ENCODE peak calls at places on chromosomes 7 and 10, in eight cellular contexts. M, J, V, H, K, R, W and A are unnamed samples.
A peak's percentile ranks its signal among the peaks of the same experiment; 100 is the strongest.

GRCh38 chr7:132815696-132816334 is 239.5 kb upstream of the PLXNA4 start:
- DNase-seq in M (no peak), J (no peak), V (no peak), H (no peak), K (no peak), R (no peak), W (no peak), A (no peak)

GRCh38 chr10:132497083-132497680 is 40.4 kb upstream of the INPP5A start:
- DNase-seq in M (peak; percentile 4), J (no peak), V (no peak), H (no peak), K (no peak), R (peak; percentile 59), W (peak; percentile 28), A (no peak)

GRCh38 chr10:3783313-3783689 is 1.7 kb downstream of the KLF6 start:
- DNase-seq in M (peak; percentile 73), J (peak; percentile 84), V (peak; percentile 76), H (peak; percentile 64), K (peak; percentile 89), R (peak; percentile 87), W (peak; percentile 69), A (peak; percentile 65)

GRCh38 chr7:101950450-101951119 is 133.2 kb downstream of the CUX1 start:
- DNase-seq in M (no peak), J (peak; percentile 63), V (no peak), H (no peak), K (peak; percentile 90), R (peak; percentile 48), W (no peak), A (no peak)

GRCh38 chr7:38368191-38368605 is 94.8 kb upstream of the TARP start:
- DNase-seq in M (peak; percentile 50), J (peak; percentile 86), V (peak; percentile 66), H (peak; percentile 76), K (peak; percentile 49), R (peak; percentile 66), W (peak; percentile 83), A (peak; percentile 59)

GRCh38 chr10:60732240-60733188 is 45.8 kb upstream of the CDK1 start:
- DNase-seq in M (peak; percentile 55), J (peak; percentile 12), V (peak; percentile 50), H (peak; percentile 37), K (no peak), R (peak; percentile 63), W (peak; percentile 55), A (no peak)

GRCh38 chr7:155000795-155001194 is 2.1 kb downstream of the PAXIP1 start:
- DNase-seq in M (peak; percentile 18), J (no peak), V (no peak), H (no peak), K (no peak), R (no peak), W (no peak), A (no peak)

GRCh38 chr10:128854965-128855364 is 612.1 kb upstream of the MGMT start:
- DNase-seq in M (peak; percentile 76), J (peak; percentile 31), V (no peak), H (peak; percentile 62), K (peak; percentile 8), R (peak; percentile 87), W (peak; percentile 81), A (peak; percentile 89)

GRCh38 chr10:42864575-42864974 is 82.0 kb downstream of the BMS1 start:
- DNase-seq in M (no peak), J (peak; percentile 28), V (no peak), H (no peak), K (peak; percentile 7), R (no peak), W (no peak), A (no peak)

GRCh38 chr7:28958235-28958945 is at the start of gene TRIL:
- DNase-seq in M (peak; percentile 64), J (peak; percentile 77), V (no peak), H (peak; percentile 69), K (peak; percentile 77), R (peak; percentile 92), W (peak; percentile 84), A (peak; percentile 90)

GRCh38 chr10:116272497-116273221 is at the start of gene GFRA1:
- DNase-seq in M (peak; percentile 19), J (peak; percentile 56), V (no peak), H (peak; percentile 55), K (peak; percentile 18), R (peak; percentile 74), W (no peak), A (no peak)

GRCh38 chr7:107996072-107996824 is 6.7 kb downstream of the LAMB1 start:
- DNase-seq in M (no peak), J (peak; percentile 65), V (no peak), H (no peak), K (peak; percentile 74), R (no peak), W (no peak), A (no peak)

GRCh38 chr7:151399906-151400305 is 9.9 kb downstream of the WDR86 start:
- DNase-seq in M (no peak), J (no peak), V (no peak), H (no peak), K (no peak), R (no peak), W (peak; percentile 44), A (no peak)

GRCh38 chr10:70544431-70545340 is 57.9 kb downstream of the PRF1 start:
- DNase-seq in M (no peak), J (no peak), V (no peak), H (peak; percentile 23), K (no peak), R (no peak), W (no peak), A (no peak)

DNA sequence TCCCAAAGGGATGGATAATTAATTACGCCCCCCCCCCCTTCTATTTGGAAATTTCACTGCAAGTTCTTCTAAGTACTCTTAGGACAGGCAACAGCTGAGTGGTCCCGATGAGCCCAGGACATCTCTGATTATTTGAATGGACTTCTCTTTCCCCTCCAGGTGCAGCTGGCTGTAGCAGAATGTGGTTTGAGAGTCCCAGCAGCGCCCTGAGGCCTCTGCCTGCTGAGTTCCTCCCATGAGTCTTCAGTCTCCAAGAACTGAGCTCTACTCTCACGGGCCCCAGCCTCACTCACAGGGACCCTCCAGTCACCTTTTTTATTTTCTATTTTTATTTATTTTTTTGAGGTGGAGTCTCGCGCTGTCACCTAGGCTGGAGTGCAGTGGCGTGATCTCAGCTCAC is 63.6 kb upstream of the SFMBT2 start:
- DNase-seq in M (no peak), J (no peak), V (no peak), H (no peak), K (no peak), R (no peak), W (no peak), A (no peak)
- H3K4me1 ChIP-seq in M (peaks cover 4% of the 10 kb centered on the region), J (no peaks in the 10 kb centered on the region), V (peaks cover 33% of the 10 kb centered on the region), H (peaks cover 13% of the 10 kb centered on the region), K (no peaks in the 10 kb centered on the region), R (no peaks in the 10 kb centered on the region), W (peaks cover 16% of the 10 kb centered on the region), A (no peaks in the 10 kb centered on the region)

DNA sequence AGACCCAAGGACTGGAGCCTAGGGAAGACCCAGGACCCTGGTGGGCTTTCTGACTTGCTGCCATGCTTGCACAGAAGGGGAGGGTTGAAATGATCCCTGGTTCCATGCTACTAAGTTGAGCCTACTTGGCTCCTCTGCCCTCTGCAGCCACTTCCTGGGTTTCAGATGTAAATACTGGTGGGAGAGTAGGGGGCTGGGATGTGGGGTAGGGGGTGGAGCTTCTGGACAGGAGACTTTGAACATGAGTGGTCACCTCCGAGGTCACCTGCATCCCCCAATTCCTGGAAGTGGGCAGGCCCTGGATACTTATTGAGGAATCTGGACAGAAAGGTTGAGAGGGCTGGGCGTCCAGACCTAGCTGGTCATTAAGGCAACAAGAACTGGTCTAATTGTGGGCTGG is 2.9 kb upstream of the ZMIZ1 start:
- DNase-seq in M (no peak), J (no peak), V (no peak), H (no peak), K (no peak), R (peak; percentile 57), W (peak; percentile 30), A (no peak)
- H3K4me1 ChIP-seq in M (peaks cover 48% of the 10 kb centered on the region), J (no peaks in the 10 kb centered on the region), V (peaks cover 44% of the 10 kb centered on the region), H (peaks cover 17% of the 10 kb centered on the region), K (peaks cover 3% of the 10 kb centered on the region), R (peaks cover 2% of the 10 kb centered on the region), W (peaks cover 22% of the 10 kb centered on the region), A (peaks cover 13% of the 10 kb centered on the region)

GRCh38 chr7:47576909-47577255 is 5.0 kb downstream of the TNS3 start:
- DNase-seq in M (peak; percentile 58), J (no peak), V (no peak), H (no peak), K (no peak), R (no peak), W (peak; percentile 61), A (no peak)

GRCh38 chr7:47577351-47577919 is 4.5 kb downstream of the TNS3 start:
- DNase-seq in M (no peak), J (no peak), V (no peak), H (no peak), K (peak; percentile 62), R (no peak), W (no peak), A (peak; percentile 60)

GRCh38 chr7:47574473-47575328 is 7.2 kb downstream of the TNS3 start:
- DNase-seq in M (no peak), J (peak; percentile 63), V (no peak), H (no peak), K (no peak), R (no peak), W (no peak), A (peak; percentile 66)

GRCh38 chr7:47573758-47574472 is 8.0 kb downstream of the TNS3 start:
- DNase-seq in M (peak; percentile 85), J (peak; percentile 93), V (no peak), H (no peak), K (peak; percentile 87), R (no peak), W (no peak), A (no peak)

DNA sequence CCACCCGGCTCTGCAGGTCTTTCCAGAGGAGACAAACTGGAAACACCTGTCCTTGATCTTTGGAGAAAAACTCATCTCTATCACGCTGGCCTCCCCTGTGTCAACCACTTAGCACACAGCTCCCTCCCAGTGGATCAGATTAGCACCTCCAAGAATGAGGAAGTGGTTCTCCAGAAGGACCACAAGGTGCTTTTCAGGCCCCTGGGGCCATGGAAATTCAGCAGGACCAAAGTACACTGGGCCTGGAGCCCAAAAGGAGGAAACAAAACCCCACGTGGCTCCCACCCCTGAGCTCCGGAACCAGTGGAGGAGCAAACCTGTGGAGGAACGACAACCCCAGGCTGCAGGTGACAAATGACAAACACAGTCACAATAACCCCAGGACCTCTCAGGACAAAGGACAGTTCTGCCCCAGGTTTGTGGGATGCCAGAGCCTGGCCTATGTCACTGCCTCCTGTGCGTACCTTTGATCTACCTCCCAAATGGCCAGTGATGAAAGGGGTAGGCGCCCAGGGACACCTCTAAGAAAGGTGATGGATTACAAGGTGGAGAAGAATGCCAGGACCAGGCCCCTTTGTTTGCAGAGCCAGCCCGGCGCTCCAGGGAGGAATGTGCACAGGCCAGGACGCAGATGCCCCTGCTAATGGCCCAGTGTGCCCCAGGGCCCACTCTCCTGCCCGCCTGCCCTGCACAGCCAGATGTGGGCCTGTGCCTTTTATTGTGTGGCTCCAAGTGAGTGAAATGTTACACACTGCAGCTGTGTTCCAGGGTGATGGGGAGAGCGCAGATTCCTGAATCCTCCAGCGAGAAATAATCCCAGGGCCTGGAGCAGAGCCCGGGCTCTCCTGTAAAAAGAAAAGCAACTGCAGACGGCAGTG is 5.6 kb downstream of the TNS3 start:
- DNase-seq in M (peak; percentile 77), J (peak; percentile 13), V (no peak), H (no peak), K (peak; percentile 94), R (peak; percentile 93), W (no peak), A (peak; percentile 85)
- H3K4me1 ChIP-seq in M (peaks cover 92% of the 10 kb centered on the region), J (peaks cover 59% of the 10 kb centered on the region), V (no peaks in the 10 kb centered on the region), H (no peaks in the 10 kb centered on the region), K (peaks cover 57% of the 10 kb centered on the region), R (no peaks in the 10 kb centered on the region), W (peaks cover 97% of the 10 kb centered on the region), A (peaks cover 3% of the 10 kb centered on the region)

DNA sequence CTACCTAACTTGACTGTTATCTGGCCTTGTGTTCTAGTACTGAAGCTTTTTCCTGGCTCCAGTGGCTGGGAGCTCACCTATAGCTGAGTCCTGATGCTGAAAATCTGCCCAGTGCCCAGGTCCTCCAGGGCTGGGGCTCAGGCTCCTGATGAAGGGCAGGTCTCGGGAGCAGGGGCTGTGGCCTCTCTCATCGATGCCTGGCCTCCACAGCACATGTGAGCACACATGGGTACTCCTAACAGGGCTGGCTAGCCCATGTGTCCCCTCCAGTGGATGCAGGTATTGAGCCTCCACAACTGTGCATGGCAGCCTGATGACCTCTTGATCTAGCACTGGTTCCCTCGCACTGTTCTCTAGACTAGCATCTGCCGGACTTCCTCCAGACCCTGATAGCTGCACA is 34.9 kb downstream of the PLAC9 start:
- DNase-seq in M (no peak), J (no peak), V (no peak), H (no peak), K (no peak), R (peak; percentile 63), W (no peak), A (no peak)
- H3K4me1 ChIP-seq in M (no peaks in the 10 kb centered on the region), J (peaks cover 29% of the 10 kb centered on the region), V (peaks cover 2% of the 10 kb centered on the region), H (peaks cover 12% of the 10 kb centered on the region), K (peaks cover 50% of the 10 kb centered on the region), R (no peaks in the 10 kb centered on the region), W (peaks cover 68% of the 10 kb centered on the region), A (peaks cover 86% of the 10 kb centered on the region)